ENCODE peak calls at places on chromosomes 5 and 9, in seven cellular contexts. One of them, this sample, is unnamed.

GRCh38 chr5:178381206-178381605 is 148.6 kb upstream of the PHYKPL start:
- DNase-seq in BJ: no peak
- DNase-seq in spleen: peak
- DNase-seq in IMR-90: no peak
- DNase-seq in AG04449: no peak
- DNase-seq in upper lobe of right lung: no peak
- DNase-seq in kidney epithelial cell: no peak
- DNase-seq in this sample: no peak

GRCh38 chr9:89448381-89448780 is 49.5 kb downstream of the SEMA4D start:
- DNase-seq in BJ: no peak
- DNase-seq in spleen: peak
- DNase-seq in IMR-90: no peak
- DNase-seq in AG04449: no peak
- DNase-seq in upper lobe of right lung: no peak
- DNase-seq in kidney epithelial cell: no peak
- DNase-seq in this sample: no peak

GRCh38 chr5:103847060-103847459 is 284.5 kb upstream of the NUDT12 start:
- DNase-seq in BJ: peak
- DNase-seq in spleen: no peak
- DNase-seq in IMR-90: peak
- DNase-seq in AG04449: no peak
- DNase-seq in upper lobe of right lung: no peak
- DNase-seq in kidney epithelial cell: no peak
- DNase-seq in this sample: peak

GRCh38 chr5:82111191-82111590 is 139.4 kb downstream of the ATG10 start:
- DNase-seq in BJ: no peak
- DNase-seq in spleen: no peak
- DNase-seq in IMR-90: peak
- DNase-seq in AG04449: no peak
- DNase-seq in upper lobe of right lung: no peak
- DNase-seq in kidney epithelial cell: no peak
- DNase-seq in this sample: peak

GRCh38 chr5:35484241-35484640 is 133.4 kb upstream of the SPEF2 start:
- DNase-seq in BJ: no peak
- DNase-seq in spleen: no peak
- DNase-seq in IMR-90: no peak
- DNase-seq in AG04449: no peak
- DNase-seq in upper lobe of right lung: no peak
- DNase-seq in kidney epithelial cell: no peak
- DNase-seq in this sample: no peak

GRCh38 chr5:109410389-109411174 is 808 bp upstream of the PJA2 start:
- DNase-seq in BJ: no peak
- DNase-seq in spleen: peak
- DNase-seq in IMR-90: peak
- DNase-seq in AG04449: no peak
- DNase-seq in upper lobe of right lung: peak
- DNase-seq in kidney epithelial cell: no peak
- DNase-seq in this sample: peak

GRCh38 chr9:407255-407654 is 192.6 kb downstream of the DOCK8 start:
- DNase-seq in BJ: no peak
- DNase-seq in spleen: no peak
- DNase-seq in IMR-90: no peak
- DNase-seq in AG04449: no peak
- DNase-seq in upper lobe of right lung: no peak
- DNase-seq in kidney epithelial cell: no peak
- DNase-seq in this sample: no peak

GRCh38 chr5:116964438-116964837 is 389.8 kb upstream of the SEMA6A start:
- DNase-seq in BJ: no peak
- DNase-seq in spleen: no peak
- DNase-seq in IMR-90: no peak
- DNase-seq in AG04449: no peak
- DNase-seq in upper lobe of right lung: no peak
- DNase-seq in kidney epithelial cell: no peak
- DNase-seq in this sample: no peak

GRCh38 chr9:98866435-98867108 is 59.1 kb downstream of the GALNT12 start:
- DNase-seq in BJ: peak
- DNase-seq in spleen: no peak
- DNase-seq in IMR-90: no peak
- DNase-seq in AG04449: no peak
- DNase-seq in upper lobe of right lung: no peak
- DNase-seq in kidney epithelial cell: no peak
- DNase-seq in this sample: no peak

GRCh38 chr9:4508246-4508906 is 18.1 kb downstream of the SLC1A1 start:
- DNase-seq in BJ: no peak
- DNase-seq in spleen: no peak
- DNase-seq in IMR-90: peak
- DNase-seq in AG04449: peak
- DNase-seq in upper lobe of right lung: no peak
- DNase-seq in kidney epithelial cell: peak
- DNase-seq in this sample: peak

GRCh38 chr5:14593326-14594036 is 11.9 kb downstream of the OTULINL start:
- DNase-seq in BJ: no peak
- DNase-seq in spleen: no peak
- DNase-seq in IMR-90: peak
- DNase-seq in AG04449: no peak
- DNase-seq in upper lobe of right lung: no peak
- DNase-seq in kidney epithelial cell: no peak
- DNase-seq in this sample: peak

GRCh38 chr5:1497795-1498622 is 25.8 kb downstream of the LPCAT1 start:
- DNase-seq in BJ: no peak
- DNase-seq in spleen: no peak
- DNase-seq in IMR-90: no peak
- DNase-seq in AG04449: no peak
- DNase-seq in upper lobe of right lung: no peak
- DNase-seq in kidney epithelial cell: no peak
- DNase-seq in this sample: no peak

GRCh38 chr9:37511006-37511714 is 25.4 kb downstream of the POLR1E start:
- DNase-seq in BJ: no peak
- DNase-seq in spleen: no peak
- DNase-seq in IMR-90: no peak
- DNase-seq in AG04449: no peak
- DNase-seq in upper lobe of right lung: peak
- DNase-seq in kidney epithelial cell: no peak
- DNase-seq in this sample: no peak

GRCh38 chr9:110180713-110181434 is 27.1 kb downstream of the C9orf152 start:
- DNase-seq in BJ: peak
- DNase-seq in spleen: no peak
- DNase-seq in IMR-90: peak
- DNase-seq in AG04449: peak
- DNase-seq in upper lobe of right lung: no peak
- DNase-seq in kidney epithelial cell: no peak
- DNase-seq in this sample: peak

GRCh38 chr9:10705383-10705782 is 92.6 kb upstream of the PTPRD start:
- DNase-seq in BJ: no peak
- DNase-seq in spleen: no peak
- DNase-seq in IMR-90: no peak
- DNase-seq in AG04449: no peak
- DNase-seq in upper lobe of right lung: no peak
- DNase-seq in kidney epithelial cell: no peak
- DNase-seq in this sample: no peak

GRCh38 chr5:36298546-36298945 is 3.2 kb downstream of the RANBP3L start:
- DNase-seq in BJ: peak
- DNase-seq in spleen: no peak
- DNase-seq in IMR-90: no peak
- DNase-seq in AG04449: peak
- DNase-seq in upper lobe of right lung: no peak
- DNase-seq in kidney epithelial cell: no peak
- DNase-seq in this sample: peak

DNA sequence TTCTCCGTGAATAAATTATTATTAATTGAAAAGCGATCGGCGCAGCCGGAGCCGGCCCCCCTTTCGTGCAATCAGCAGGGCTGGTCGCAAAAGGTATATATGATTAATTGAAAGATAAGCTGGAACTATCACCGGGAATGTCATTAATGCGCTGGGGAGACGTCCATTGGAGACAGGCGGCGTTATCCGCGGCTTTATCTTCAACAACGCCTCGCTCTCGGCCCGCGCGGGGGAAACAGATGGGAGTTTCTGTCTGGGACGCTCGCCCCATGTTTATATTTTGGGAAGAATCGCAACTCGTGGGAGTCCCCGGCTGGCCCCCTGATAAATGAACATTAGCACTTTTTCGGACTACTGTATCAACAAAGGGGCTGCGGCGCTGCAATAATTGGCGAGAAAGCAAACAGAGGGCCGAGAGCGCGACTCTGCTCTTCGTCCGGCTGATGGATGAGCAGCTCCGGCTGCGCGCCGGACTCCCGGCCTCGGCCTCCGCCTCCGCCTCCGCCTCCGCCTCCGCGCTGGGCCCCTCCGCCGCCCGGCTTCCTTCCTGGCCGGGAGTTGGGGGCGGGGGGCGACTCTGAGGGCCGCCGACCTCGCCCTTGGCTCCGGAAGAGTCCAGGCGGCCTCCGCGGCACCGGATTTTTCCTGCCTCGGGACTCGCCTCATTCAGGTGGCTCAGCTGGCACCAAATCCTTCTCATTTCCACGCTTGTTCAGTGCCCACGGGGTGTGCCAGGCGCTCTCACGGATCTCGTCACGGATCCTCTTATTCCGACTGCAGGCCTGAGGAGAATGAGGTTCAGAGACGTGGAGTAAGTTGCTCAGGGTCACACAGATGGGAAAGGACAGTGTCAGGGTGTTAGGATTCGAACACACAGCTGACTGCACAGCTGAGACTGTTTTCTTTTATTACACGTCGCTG is 3.6 kb upstream of the NKX2-5 start:
- DNase-seq in BJ: no peak
- DNase-seq in spleen: no peak
- DNase-seq in IMR-90: no peak
- DNase-seq in AG04449: no peak
- DNase-seq in upper lobe of right lung: no peak
- DNase-seq in kidney epithelial cell: no peak
- DNase-seq in this sample: no peak
- H3K4me3 ChIP-seq in BJ: no peak
- H3K4me3 ChIP-seq in spleen: peak
- H3K4me3 ChIP-seq in IMR-90: no peak
- H3K4me3 ChIP-seq in AG04449: peak
- H3K4me3 ChIP-seq in upper lobe of right lung: no peak
- H3K4me3 ChIP-seq in kidney epithelial cell: no peak
- H3K4me3 ChIP-seq in this sample: no peak

GRCh38 chr9:105694320-105694847 is at the start of gene TMEM38B:
- DNase-seq in BJ: no peak
- DNase-seq in spleen: peak
- DNase-seq in IMR-90: peak
- DNase-seq in AG04449: no peak
- DNase-seq in upper lobe of right lung: peak
- DNase-seq in kidney epithelial cell: no peak
- DNase-seq in this sample: peak

GRCh38 chr9:105694848-105695581 is 674 bp downstream of the TMEM38B start:
- DNase-seq in BJ: no peak
- DNase-seq in spleen: peak
- DNase-seq in IMR-90: peak
- DNase-seq in AG04449: no peak
- DNase-seq in upper lobe of right lung: peak
- DNase-seq in kidney epithelial cell: no peak
- DNase-seq in this sample: peak

GRCh38 chr9:105693435-105694275 is 686 bp upstream of the TMEM38B start:
- DNase-seq in BJ: no peak
- DNase-seq in spleen: no peak
- DNase-seq in IMR-90: peak
- DNase-seq in AG04449: no peak
- DNase-seq in upper lobe of right lung: no peak
- DNase-seq in kidney epithelial cell: no peak
- DNase-seq in this sample: no peak

GRCh38 chr9:105686936-105687335 is 7.4 kb upstream of the TMEM38B start:
- DNase-seq in BJ: no peak
- DNase-seq in spleen: no peak
- DNase-seq in IMR-90: no peak
- DNase-seq in AG04449: no peak
- DNase-seq in upper lobe of right lung: no peak
- DNase-seq in kidney epithelial cell: no peak
- DNase-seq in this sample: no peak

GRCh38 chr9:105690742-105691141 is 3.6 kb upstream of the TMEM38B start:
- DNase-seq in BJ: no peak
- DNase-seq in spleen: no peak
- DNase-seq in IMR-90: peak
- DNase-seq in AG04449: no peak
- DNase-seq in upper lobe of right lung: no peak
- DNase-seq in kidney epithelial cell: no peak
- DNase-seq in this sample: no peak
- TF ChIP-seq CTCF in BJ: peak
- TF ChIP-seq CTCF in spleen: no peak
- TF ChIP-seq CTCF in IMR-90: peak
- TF ChIP-seq CTCF in AG04449: no peak
- TF ChIP-seq CTCF in upper lobe of right lung: peak
- TF ChIP-seq CTCF in kidney epithelial cell: peak
- TF ChIP-seq CTCF in this sample: peak

DNA sequence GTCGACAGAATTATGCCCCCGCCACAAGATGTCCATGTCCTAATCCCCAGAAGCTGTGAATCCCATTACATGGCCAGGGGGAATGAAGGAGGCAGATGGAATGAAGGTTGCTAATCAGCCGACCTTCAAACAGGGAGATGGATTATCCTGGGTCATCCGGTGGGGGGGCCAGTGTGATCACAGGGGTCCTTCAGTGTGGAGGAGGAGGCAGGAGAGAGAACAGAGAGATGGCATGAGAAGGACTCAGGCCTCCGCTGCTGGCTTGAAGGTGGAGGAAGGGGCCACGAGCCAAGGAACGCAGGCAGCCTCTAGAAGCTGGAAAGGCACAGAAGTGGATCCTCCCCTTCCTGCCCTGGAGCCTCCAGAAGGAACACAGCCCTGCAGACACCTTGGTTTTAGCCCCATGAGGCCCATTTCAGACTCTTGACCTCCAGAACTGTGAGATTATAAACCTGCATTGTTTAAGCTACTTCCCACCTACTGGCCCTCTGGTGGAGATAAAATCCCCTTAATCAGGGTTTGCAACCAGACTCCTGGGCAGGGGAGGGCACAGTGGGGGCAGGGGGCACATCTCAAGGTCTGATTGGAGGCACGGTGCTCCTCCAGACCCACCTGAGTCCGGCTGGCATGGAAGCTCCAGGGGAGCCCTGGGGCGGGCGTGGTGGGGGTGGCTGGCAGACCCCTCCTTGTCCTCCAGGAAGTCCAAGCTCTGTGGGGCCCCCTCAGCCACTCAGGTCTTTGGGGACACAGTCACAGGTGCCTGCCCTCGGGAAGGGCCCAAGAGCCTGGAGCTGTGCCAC is 13.8 kb downstream of the PTGES2 start:
- DNase-seq in BJ: no peak
- DNase-seq in spleen: peak
- DNase-seq in IMR-90: no peak
- DNase-seq in AG04449: no peak
- DNase-seq in upper lobe of right lung: peak
- DNase-seq in kidney epithelial cell: no peak
- DNase-seq in this sample: no peak
- H3K4me3 ChIP-seq in BJ: no peak
- H3K4me3 ChIP-seq in spleen: no peak
- H3K4me3 ChIP-seq in IMR-90: no peak
- H3K4me3 ChIP-seq in AG04449: no peak
- H3K4me3 ChIP-seq in upper lobe of right lung: no peak
- H3K4me3 ChIP-seq in kidney epithelial cell: no peak
- H3K4me3 ChIP-seq in this sample: no peak

DNA sequence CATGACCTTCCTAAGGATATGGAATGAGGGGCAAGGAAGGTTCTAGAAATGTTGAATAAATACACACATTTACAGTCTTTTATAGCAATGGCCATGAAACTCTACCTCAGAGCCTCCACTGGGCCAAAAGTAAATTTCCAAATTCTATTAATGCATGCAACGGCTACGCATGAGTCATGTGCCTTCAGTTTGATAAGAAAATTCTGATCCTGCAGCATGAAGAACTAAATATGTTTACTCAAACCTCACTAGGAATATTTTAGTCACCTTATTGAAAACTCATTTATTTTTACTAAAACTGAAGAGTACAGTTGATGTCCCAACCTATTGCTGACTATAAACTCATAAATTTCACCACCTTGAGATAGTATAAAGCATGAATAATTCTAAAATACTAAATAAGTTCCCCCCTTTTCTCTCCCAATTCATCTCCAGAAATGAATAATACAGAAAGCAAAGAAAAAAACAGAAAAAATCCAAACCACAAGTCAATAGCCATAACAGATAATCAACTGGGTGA is 92.4 kb downstream of the GNAQ start:
- DNase-seq in BJ: no peak
- DNase-seq in spleen: no peak
- DNase-seq in IMR-90: peak
- DNase-seq in AG04449: no peak
- DNase-seq in upper lobe of right lung: no peak
- DNase-seq in kidney epithelial cell: no peak
- DNase-seq in this sample: no peak
- TF ChIP-seq CTCF in BJ: no peak
- TF ChIP-seq CTCF in spleen: no peak
- TF ChIP-seq CTCF in IMR-90: no peak
- TF ChIP-seq CTCF in AG04449: no peak
- TF ChIP-seq CTCF in upper lobe of right lung: no peak
- TF ChIP-seq CTCF in kidney epithelial cell: no peak
- TF ChIP-seq CTCF in this sample: no peak